ENCODE peak calls at places on chromosomes 1 and 21, in five cellular contexts. C, R, O, F and Y are unnamed samples.

GRCh38 chr1:20373764-20374163 is 83.1 kb downstream of the VWA5B1 start:
- DNase-seq in O (no peak), F (no peak), C (no peak), R (no peak), Y (no peak)

GRCh38 chr1:225567789-225568188 is 85.1 kb downstream of the ENAH start:
- DNase-seq in O (no peak), R (no peak), C (no peak), F (no peak), Y (no peak)

GRCh38 chr1:205294175-205294913 is 27.2 kb downstream of the NUAK2 start:
- DNase-seq in C (no peak), R (no peak), F (no peak), O (no peak), Y (no peak)

GRCh38 chr21:25836396-25836795 is 101.6 kb downstream of the GABPA start:
- DNase-seq in R (no peak), O (no peak), F (no peak), C (no peak), Y (no peak)

GRCh38 chr1:177780096-177780700 is 189.7 kb downstream of the SEC16B start:
- DNase-seq in C (peak), R (peak), O (no peak), F (no peak), Y (peak)

GRCh38 chr1:95126846-95127245 is 9.7 kb downstream of the TLCD4 start:
- DNase-seq in O (no peak), R (no peak), C (no peak), F (no peak), Y (no peak)

GRCh38 chr1:53362851-53363642 is 35.2 kb upstream of the LRP8 start:
- DNase-seq in R (no peak), F (no peak), C (no peak), O (peak), Y (no peak)

GRCh38 chr21:18244721-18245486 is at the start of gene CHODL:
- DNase-seq in C (no peak), F (no peak), O (no peak), R (no peak), Y (peak)

GRCh38 chr1:239725371-239725770 is 339.0 kb downstream of the CHRM3 start:
- DNase-seq in R (no peak), O (no peak), F (no peak), C (no peak), Y (no peak)

GRCh38 chr1:157961805-157962762 is 31.4 kb upstream of the KIRREL1 start:
- DNase-seq in C (no peak), R (no peak), F (no peak), O (no peak), Y (no peak)

GRCh38 chr1:3609769-3610157 is 1.5 kb downstream of the MEGF6 start:
- DNase-seq in O (no peak), C (no peak), F (no peak), R (no peak), Y (no peak)

GRCh38 chr1:117631761-117632160 is 25.9 kb downstream of the TENT5C start:
- DNase-seq in O (no peak), R (no peak), F (no peak), C (no peak), Y (no peak)

GRCh38 chr1:5830771-5831599 is 161.2 kb downstream of the NPHP4 start:
- DNase-seq in R (no peak), O (no peak), F (no peak), C (no peak), Y (peak)

GRCh38 chr1:201251851-201252430 is 31.4 kb upstream of the PKP1 start:
- DNase-seq in O (no peak), C (no peak), R (no peak), F (no peak), Y (no peak)

GRCh38 chr1:55848906-55849305 is 633.7 kb upstream of the USP24 start:
- DNase-seq in R (no peak), O (no peak), F (no peak), C (no peak), Y (no peak)

GRCh38 chr1:184759651-184760050 is 5.0 kb upstream of the EDEM3 start:
- DNase-seq in F (no peak), R (no peak), C (no peak), O (no peak), Y (no peak)

GRCh38 chr1:242196914-242197313 is 198.0 kb upstream of the MAP1LC3C start:
- DNase-seq in C (no peak), O (no peak), R (no peak), F (no peak), Y (no peak)

GRCh38 chr1:85894651-85895050 is 186.4 kb upstream of the ZNHIT6 start:
- DNase-seq in O (no peak), F (no peak), R (peak), C (no peak), Y (peak)

GRCh38 chr1:22039594-22040347 is 12.7 kb upstream of the CDC42 start:
- DNase-seq in R (peak), O (peak), F (peak), C (peak), Y (no peak)

GRCh38 chr21:36854391-36854790 is 112.1 kb downstream of the HLCS start:
- DNase-seq in O (no peak), F (no peak), R (peak), C (no peak), Y (peak)

GRCh38 chr1:95583811-95584210 is 349.8 kb downstream of the RWDD3 start:
- DNase-seq in C (no peak), F (no peak), O (no peak), R (no peak), Y (no peak)

GRCh38 chr21:24693779-24694178 is 913.5 kb downstream of the MRPL39 start:
- DNase-seq in F (no peak), O (no peak), R (no peak), C (no peak), Y (no peak)

GRCh38 chr1:185487943-185488342 is 170.9 kb upstream of the IVNS1ABP start:
- DNase-seq in R (no peak), O (no peak), F (no peak), C (no peak), Y (no peak)

GRCh38 chr1:7941437-7941793 is 776 bp upstream of the TNFRSF9 start:
- DNase-seq in R (no peak), O (no peak), F (no peak), C (no peak), Y (no peak)

GRCh38 chr21:45885597-45885929 is 96.0 kb upstream of the COL6A1 start:
- DNase-seq in O (no peak), C (no peak), R (no peak), F (no peak), Y (no peak)

GRCh38 chr21:45887788-45888187 is 93.8 kb upstream of the COL6A1 start:
- DNase-seq in O (no peak), F (no peak), R (no peak), C (no peak), Y (peak)

GRCh38 chr21:45888361-45889009 is 93.1 kb upstream of the COL6A1 start:
- DNase-seq in F (no peak), O (no peak), C (no peak), R (no peak), Y (no peak)

GRCh38 chr21:45886610-45887026 is 95.0 kb upstream of the COL6A1 start:
- DNase-seq in C (no peak), R (no peak), F (no peak), O (no peak), Y (no peak)

GRCh38 chr21:45887121-45887611 is 94.4 kb upstream of the COL6A1 start:
- DNase-seq in O (no peak), C (no peak), R (no peak), F (no peak), Y (peak)
- TF ChIP-seq POLR2AphosphoS5 in O (no peak), C (peak), R (no peak), F (no peak), Y (no peak)

GRCh38 chr1:27601321-27601770 is 2.6 kb downstream of the AHDC1 start:
- DNase-seq in C (no peak), R (no peak), F (no peak), O (no peak), Y (no peak)

GRCh38 chr1:27603320-27603961 is 503 bp downstream of the AHDC1 start:
- DNase-seq in O (peak), C (peak), F (peak), R (peak), Y (no peak)

GRCh38 chr1:27600500-27601175 is 3.3 kb downstream of the AHDC1 start:
- DNase-seq in R (no peak), O (no peak), C (no peak), F (no peak), Y (peak)

GRCh38 chr1:27602510-27603319 is 1.2 kb downstream of the AHDC1 start:
- DNase-seq in R (no peak), O (peak), C (peak), F (peak), Y (peak)

DNA sequence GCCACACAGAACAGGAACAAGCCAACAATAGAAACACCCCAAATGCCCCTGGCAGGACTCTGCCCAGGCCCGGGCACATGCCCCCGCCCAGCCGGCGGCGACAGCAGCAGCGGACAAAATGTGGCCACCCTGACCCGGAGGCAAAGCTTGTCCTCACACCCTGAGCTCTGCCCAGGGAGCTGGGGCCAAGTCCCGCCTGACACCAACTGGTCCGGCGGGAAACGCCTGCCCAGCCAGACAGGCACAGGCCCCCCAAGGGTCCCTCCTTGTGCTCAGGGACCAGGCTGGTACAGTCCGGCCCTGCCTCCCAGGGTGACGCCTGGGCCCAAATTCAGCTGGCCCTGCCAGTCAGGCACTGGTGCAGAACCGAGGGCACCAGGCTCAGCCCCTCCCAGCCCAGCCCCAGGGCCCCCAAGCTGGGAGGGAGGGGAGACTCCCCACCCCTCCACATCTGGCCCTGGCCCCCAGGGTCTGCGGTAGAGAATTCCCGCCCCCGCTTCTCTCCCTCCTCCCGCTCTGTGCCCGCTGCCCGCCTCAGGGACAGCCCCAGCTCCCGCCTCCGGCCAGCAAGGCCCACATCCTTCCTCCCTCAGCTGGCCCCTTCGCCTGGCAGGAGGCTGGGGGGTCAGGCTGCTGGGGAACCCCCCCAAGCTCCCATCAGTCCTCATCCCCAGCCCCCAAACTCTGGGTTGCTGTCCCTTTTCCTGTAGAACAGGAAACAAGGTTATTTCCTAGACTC is 2.0 kb downstream of the AHDC1 start:
- DNase-seq in O (peak), R (no peak), F (no peak), C (peak), Y (peak)
- TF ChIP-seq POLR2AphosphoS5 in O (no peak), R (no peak), F (no peak), C (no peak), Y (no peak)

GRCh38 chr1:24752305-24752704 is 7.1 kb downstream of the CLIC4 start:
- DNase-seq in R (no peak), O (no peak), C (no peak), F (no peak), Y (no peak)

GRCh38 chr1:24756395-24756794 is 11.1 kb downstream of the CLIC4 start:
- DNase-seq in O (no peak), C (no peak), F (no peak), R (no peak), Y (no peak)

GRCh38 chr1:24749886-24750285 is 4.6 kb downstream of the CLIC4 start:
- DNase-seq in R (no peak), F (no peak), O (no peak), C (no peak), Y (no peak)

GRCh38 chr1:24751833-24752232 is 6.6 kb downstream of the CLIC4 start:
- DNase-seq in R (no peak), O (no peak), F (no peak), C (no peak), Y (no peak)

GRCh38 chr1:24754229-24754628 is 9.0 kb downstream of the CLIC4 start:
- DNase-seq in O (no peak), R (no peak), C (no peak), F (no peak), Y (no peak)
- TF ChIP-seq POLR2AphosphoS5 in O (peak), R (no peak), C (peak), F (no peak), Y (no peak)

GRCh38 chr1:106047210-106047609 is 1009.3 kb upstream of the PRMT6 start:
- DNase-seq in F (no peak), R (no peak), C (no peak), O (no peak), Y (peak)
- TF ChIP-seq POLR2AphosphoS5 in F (no peak), R (no peak), C (no peak), O (no peak), Y (no peak)